ENCODE peak calls at places on chromosomes 12 and 14, in ten cellular contexts. R is tibial artery; U is effector memory CD4-positive, alpha-beta T cell; I is GM12878; G is aorta; E is thyroid gland; X is foreskin keratinocyte; C is left lung; M is neuronal stem cell; S is GM23338. K is an unnamed sample.

GRCh38 chr14:38143651-38144505 is 63.8 kb upstream of the SSTR1 start:
- DNase-seq in R (no peak), U (no peak), I (no peak), G (no peak), E (no peak), X (peak), C (no peak), M (no peak), S (peak), K (no peak)

GRCh38 chr12:96719671-96720362 is 187.2 kb upstream of the NEDD1 start:
- DNase-seq in R (no peak), U (no peak), I (peak), G (no peak), E (no peak), X (no peak), C (no peak), M (no peak), S (peak), K (peak)

GRCh38 chr14:63286071-63286470 is 32.7 kb downstream of the GPHB5 start:
- DNase-seq in R (no peak), U (no peak), I (no peak), G (no peak), E (no peak), X (no peak), C (no peak), M (no peak), S (no peak), K (peak)

GRCh38 chr14:101369916-101370592 is 191.2 kb upstream of the DIO3 start:
- DNase-seq in R (no peak), U (no peak), I (no peak), G (no peak), E (no peak), X (no peak), C (no peak), M (no peak), S (no peak), K (no peak)

GRCh38 chr12:95653761-95654546 is 102.7 kb upstream of the USP44 start:
- DNase-seq in R (no peak), U (peak), I (no peak), G (no peak), E (no peak), X (peak), C (no peak), M (peak), S (no peak), K (no peak)

GRCh38 chr12:107511292-107511691 is 174.3 kb upstream of the PWP1 start:
- DNase-seq in R (no peak), U (no peak), I (no peak), G (no peak), E (no peak), X (no peak), C (no peak), M (no peak), S (no peak), K (no peak)

GRCh38 chr12:12072064-12072760 is 1.5 kb downstream of the BCL2L14 start:
- DNase-seq in R (no peak), U (peak), I (peak), G (no peak), E (peak), X (no peak), C (peak), M (no peak), S (no peak), K (peak)

GRCh38 chr12:47767197-47767724 is 5.8 kb upstream of the SLC48A1 start:
- DNase-seq in R (no peak), U (peak), I (no peak), G (no peak), E (peak), X (no peak), C (no peak), M (no peak), S (peak), K (peak)

GRCh38 chr12:21607701-21608100 is 3.1 kb upstream of the GYS2 start:
- DNase-seq in R (no peak), U (no peak), I (no peak), G (no peak), E (no peak), X (peak), C (no peak), M (no peak), S (peak), K (no peak)

GRCh38 chr14:81235096-81235495 is 14.3 kb upstream of the GTF2A1 start:
- DNase-seq in R (no peak), U (no peak), I (no peak), G (no peak), E (no peak), X (no peak), C (no peak), M (no peak), S (no peak), K (no peak)

GRCh38 chr14:105690671-105691070 is 164.3 kb downstream of the TMEM121 start:
- DNase-seq in R (no peak), U (no peak), I (no peak), G (no peak), E (no peak), X (no peak), C (no peak), M (no peak), S (no peak), K (no peak)

GRCh38 chr14:88039197-88039596 is 34.3 kb downstream of the GPR65 start:
- DNase-seq in R (no peak), U (no peak), I (no peak), G (no peak), E (no peak), X (no peak), C (no peak), M (no peak), S (no peak), K (no peak)

GRCh38 chr14:40398981-40399380 is 966.7 kb upstream of the FBXO33 start:
- DNase-seq in R (no peak), U (no peak), I (no peak), G (no peak), E (no peak), X (no peak), C (no peak), M (no peak), S (no peak), K (no peak)

GRCh38 chr12:85280138-85280983 is at the start of gene ALX1:
- DNase-seq in R (no peak), U (no peak), I (no peak), G (peak), E (peak), X (peak), C (no peak), M (peak), S (peak), K (peak)

GRCh38 chr12:56193025-56193578 is 3.8 kb upstream of the SMARCC2 start:
- DNase-seq in R (peak), U (peak), I (peak), G (peak), E (peak), X (peak), C (peak), M (peak), S (peak), K (peak)

GRCh38 chr12:49821375-49822287 is 6.6 kb downstream of the NCKAP5L start:
- DNase-seq in R (no peak), U (no peak), I (no peak), G (no peak), E (no peak), X (no peak), C (no peak), M (no peak), S (no peak), K (no peak)

GRCh38 chr14:64708148-64709004 is 4.2 kb downstream of the PLEKHG3 start:
- DNase-seq in R (peak), U (peak), I (no peak), G (peak), E (peak), X (peak), C (peak), M (no peak), S (peak), K (no peak)

GRCh38 chr12:102911320-102911719 is 5.7 kb downstream of the PAH start:
- DNase-seq in R (no peak), U (no peak), I (no peak), G (no peak), E (no peak), X (no peak), C (no peak), M (no peak), S (no peak), K (no peak)

GRCh38 chr12:24256636-24257150 is 307.2 kb upstream of the SOX5 start:
- DNase-seq in R (no peak), U (no peak), I (no peak), G (no peak), E (no peak), X (no peak), C (no peak), M (peak), S (peak), K (no peak)

GRCh38 chr12:128969480-128970055 is 116.3 kb downstream of the GLT1D1 start:
- DNase-seq in R (no peak), U (no peak), I (peak), G (no peak), E (peak), X (no peak), C (no peak), M (peak), S (peak), K (peak)

GRCh38 chr14:99265571-99265970 is 6.4 kb downstream of the BCL11B start:
- DNase-seq in R (no peak), U (no peak), I (no peak), G (no peak), E (no peak), X (no peak), C (no peak), M (no peak), S (no peak), K (no peak)

GRCh38 chr14:90111895-90112534 is 50.2 kb downstream of the KCNK13 start:
- DNase-seq in R (no peak), U (no peak), I (no peak), G (no peak), E (no peak), X (peak), C (no peak), M (no peak), S (no peak), K (no peak)

GRCh38 chr12:42237052-42237852 is 796 bp downstream of the YAF2 start:
- DNase-seq in R (peak), U (peak), I (peak), G (peak), E (peak), X (peak), C (peak), M (peak), S (peak), K (peak)

GRCh38 chr12:99767809-99768208 is 120.3 kb downstream of the GARIN6 start:
- DNase-seq in R (no peak), U (no peak), I (no peak), G (no peak), E (no peak), X (peak), C (no peak), M (no peak), S (peak), K (no peak)

GRCh38 chr12:98578821-98579220 is 14.7 kb upstream of the SLC25A3 start:
- DNase-seq in R (no peak), U (no peak), I (no peak), G (no peak), E (no peak), X (peak), C (no peak), M (no peak), S (no peak), K (no peak)

GRCh38 chr12:52358575-52359350 is 8.5 kb downstream of the KRT85 start:
- DNase-seq in R (no peak), U (no peak), I (peak), G (no peak), E (no peak), X (no peak), C (no peak), M (no peak), S (no peak), K (no peak)

GRCh38 chr14:95048771-95049312 is 108.5 kb downstream of the DICER1 start:
- DNase-seq in R (no peak), U (no peak), I (no peak), G (no peak), E (no peak), X (no peak), C (no peak), M (no peak), S (peak), K (no peak)

GRCh38 chr12:42607584-42607984 is 18.0 kb upstream of the PRICKLE1 start:
- DNase-seq in R (no peak), U (no peak), I (no peak), G (no peak), E (no peak), X (no peak), C (no peak), M (no peak), S (no peak), K (no peak)

GRCh38 chr12:107684029-107684790 is 1.4 kb upstream of the PWP1 start:
- DNase-seq in R (no peak), U (no peak), I (no peak), G (no peak), E (no peak), X (no peak), C (no peak), M (no peak), S (no peak), K (no peak)

GRCh38 chr14:95507174-95507573 is 9.3 kb downstream of the SYNE3 start:
- DNase-seq in R (peak), U (no peak), I (no peak), G (peak), E (peak), X (peak), C (peak), M (no peak), S (no peak), K (peak)

GRCh38 chr12:84329933-84330332 is 582.7 kb downstream of the SLC6A15 start:
- DNase-seq in R (no peak), U (no peak), I (no peak), G (no peak), E (no peak), X (peak), C (no peak), M (no peak), S (no peak), K (no peak)

GRCh38 chr14:102264775-102265174 is 40.2 kb downstream of the MOK start:
- DNase-seq in R (no peak), U (no peak), I (no peak), G (no peak), E (no peak), X (no peak), C (no peak), M (no peak), S (no peak), K (no peak)

GRCh38 chr14:72476657-72477499 is 417.0 kb downstream of the DPF3 start:
- DNase-seq in R (no peak), U (peak), I (peak), G (no peak), E (peak), X (peak), C (no peak), M (no peak), S (peak), K (no peak)

GRCh38 chr12:26100966-26101744 is 23.7 kb downstream of the BHLHE41 start:
- DNase-seq in R (no peak), U (no peak), I (no peak), G (no peak), E (peak), X (peak), C (no peak), M (no peak), S (no peak), K (no peak)

GRCh38 chr12:77855548-77855947 is 24.9 kb downstream of the NAV3 start:
- DNase-seq in R (no peak), U (no peak), I (no peak), G (no peak), E (no peak), X (peak), C (no peak), M (no peak), S (no peak), K (no peak)

GRCh38 chr12:92035477-92035876 is 110.2 kb downstream of the BTG1 start:
- DNase-seq in R (no peak), U (no peak), I (no peak), G (no peak), E (no peak), X (no peak), C (no peak), M (no peak), S (no peak), K (no peak)
- H3K27ac ChIP-seq in R (no peak), U (peak), I (peak), G (no peak), E (peak), X (peak), C (peak), M (no peak), S (no peak), K (no peak)

DNA sequence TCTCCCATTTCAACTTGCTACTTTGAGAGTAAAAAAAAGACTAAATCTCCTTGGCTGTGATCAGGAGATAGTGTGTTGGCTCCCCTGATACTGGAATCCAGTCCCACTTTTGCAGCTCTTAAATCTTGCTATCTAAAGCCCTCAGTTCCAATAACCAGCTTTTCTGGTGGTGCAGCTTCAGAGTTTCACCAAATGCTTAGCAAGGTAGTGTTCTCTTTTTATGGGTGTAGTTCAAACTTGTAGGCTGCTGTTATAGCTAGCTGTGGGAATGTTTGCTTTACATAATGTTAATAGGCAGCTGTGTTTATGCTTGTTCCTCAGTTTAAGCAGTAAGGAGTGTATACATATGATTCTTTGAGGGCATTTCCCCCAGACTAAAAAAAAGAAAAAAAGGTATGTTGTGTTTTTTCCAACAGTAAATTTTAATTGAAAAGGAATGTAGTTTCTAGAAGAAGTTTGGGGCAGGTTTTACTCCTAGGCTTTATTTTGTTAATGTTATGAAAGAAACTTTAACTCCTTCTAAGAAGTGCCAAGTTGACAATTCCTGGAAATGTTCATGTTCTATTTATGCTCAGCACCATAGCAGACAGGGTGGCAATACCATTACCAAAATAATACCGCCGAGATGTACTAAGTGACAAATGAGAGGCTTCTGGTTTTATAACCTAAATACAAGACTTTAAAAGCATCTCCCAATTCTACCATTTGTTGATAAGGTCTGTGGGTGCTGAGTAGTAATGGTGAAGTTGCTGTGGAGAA is 12.1 kb downstream of the CRADD start:
- DNase-seq in R (no peak), U (no peak), I (no peak), G (no peak), E (no peak), X (peak), C (no peak), M (no peak), S (no peak), K (no peak)
- H3K27ac ChIP-seq in R (no peak), U (no peak), I (no peak), G (no peak), E (no peak), X (no peak), C (no peak), M (no peak), S (no peak), K (no peak)

GRCh38 chr12:105317453-105317852 is 13.0 kb upstream of the C12orf75 start:
- DNase-seq in R (no peak), U (no peak), I (no peak), G (no peak), E (no peak), X (no peak), C (no peak), M (no peak), S (no peak), K (no peak)
- H3K27ac ChIP-seq in R (no peak), U (no peak), I (no peak), G (no peak), E (no peak), X (peak), C (no peak), M (no peak), S (no peak), K (peak)

GRCh38 chr12:4032906-4033628 is 159.9 kb upstream of the PARP11 start:
- DNase-seq in R (peak), U (no peak), I (no peak), G (no peak), E (no peak), X (peak), C (no peak), M (no peak), S (no peak), K (no peak)

GRCh38 chr12:4031703-4032291 is 158.6 kb upstream of the PARP11 start:
- DNase-seq in R (peak), U (no peak), I (no peak), G (peak), E (no peak), X (peak), C (peak), M (no peak), S (no peak), K (peak)

GRCh38 chr12:4034926-4035325 is 161.7 kb upstream of the PARP11 start:
- DNase-seq in R (no peak), U (no peak), I (no peak), G (no peak), E (no peak), X (no peak), C (no peak), M (no peak), S (no peak), K (no peak)

GRCh38 chr12:4027412-4027811 is 154.2 kb upstream of the PARP11 start:
- DNase-seq in R (no peak), U (peak), I (no peak), G (no peak), E (peak), X (no peak), C (no peak), M (no peak), S (no peak), K (no peak)

GRCh38 chr12:4030938-4031702 is 157.9 kb upstream of the PARP11 start:
- DNase-seq in R (peak), U (peak), I (no peak), G (peak), E (peak), X (peak), C (peak), M (peak), S (peak), K (peak)
- H3K27ac ChIP-seq in R (peak), U (no peak), I (no peak), G (peak), E (peak), X (peak), C (peak), M (peak), S (peak), K (peak)

DNA sequence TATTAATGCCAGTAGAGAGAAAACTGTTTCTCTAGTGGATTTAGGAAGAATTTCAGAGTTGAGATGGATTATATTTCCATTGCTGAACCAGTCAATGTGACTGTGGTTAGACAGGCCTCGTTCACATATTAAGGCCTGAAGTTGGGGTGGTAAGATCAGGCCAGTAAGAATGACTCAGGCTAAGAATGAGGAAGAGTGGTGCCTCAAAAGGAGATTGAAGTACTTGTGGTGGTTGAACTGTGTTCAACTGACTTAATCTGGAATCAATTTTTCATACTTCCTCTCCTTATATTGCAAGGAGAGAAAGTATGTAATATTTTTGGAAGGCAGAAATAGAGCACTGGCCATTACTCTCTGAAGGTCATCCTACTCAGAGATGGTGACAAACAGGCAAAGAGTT is 37.8 kb upstream of the ATF7IP start:
- DNase-seq in R (no peak), U (no peak), I (no peak), G (no peak), E (no peak), X (peak), C (no peak), M (no peak), S (no peak), K (no peak)
- H3K27ac ChIP-seq in R (no peak), U (no peak), I (no peak), G (no peak), E (no peak), X (no peak), C (no peak), M (no peak), S (no peak), K (no peak)

GRCh38 chr12:113195598-113195997 is 10.1 kb downstream of the RITA1 start:
- DNase-seq in R (no peak), U (no peak), I (no peak), G (no peak), E (no peak), X (no peak), C (no peak), M (no peak), S (no peak), K (no peak)
- H3K27ac ChIP-seq in R (peak), U (no peak), I (no peak), G (no peak), E (no peak), X (no peak), C (no peak), M (no peak), S (no peak), K (no peak)

GRCh38 chr14:23364604-23365352 is at the start of gene EFS:
- DNase-seq in R (peak), U (no peak), I (no peak), G (peak), E (no peak), X (no peak), C (no peak), M (peak), S (peak), K (no peak)
- H3K27ac ChIP-seq in R (peak), U (no peak), I (no peak), G (peak), E (peak), X (peak), C (peak), M (peak), S (peak), K (peak)

GRCh38 chr12:46223047-46223446 is 45.8 kb downstream of the SLC38A1 start:
- DNase-seq in R (no peak), U (no peak), I (no peak), G (no peak), E (no peak), X (no peak), C (no peak), M (no peak), S (no peak), K (no peak)

GRCh38 chr12:46222642-46223041 is 46.2 kb downstream of the SLC38A1 start:
- DNase-seq in R (no peak), U (no peak), I (no peak), G (no peak), E (no peak), X (no peak), C (no peak), M (no peak), S (no peak), K (no peak)

GRCh38 chr12:46230985-46231384 is 37.9 kb downstream of the SLC38A1 start:
- DNase-seq in R (no peak), U (no peak), I (no peak), G (no peak), E (no peak), X (no peak), C (no peak), M (no peak), S (no peak), K (no peak)

GRCh38 chr12:46224401-46224800 is 44.4 kb downstream of the SLC38A1 start:
- DNase-seq in R (peak), U (no peak), I (no peak), G (peak), E (peak), X (no peak), C (no peak), M (no peak), S (no peak), K (no peak)

GRCh38 chr12:46227616-46228015 is 41.2 kb downstream of the SLC38A1 start:
- DNase-seq in R (no peak), U (no peak), I (no peak), G (no peak), E (no peak), X (no peak), C (no peak), M (no peak), S (no peak), K (no peak)
- H3K27ac ChIP-seq in R (peak), U (no peak), I (no peak), G (no peak), E (no peak), X (no peak), C (no peak), M (no peak), S (no peak), K (no peak)

K was measured in pancreas.